ENCODE peak calls at places on chromosomes 7 and 10, in nine cellular contexts. O is dorsolateral prefrontal cortex, Y is heart left ventricle, K is AG09309, A is IMR-90, Q is lower lobe of right lung, X is Calu3, E is WTC11, F is fibroblast of lung. N is an unnamed sample.

GRCh38 chr10:103145860-103146466 is 47.1 kb downstream of the NT5C2 start:
- DNase-seq in K (peak), X (peak), Y (peak), Q (no peak), E (no peak), A (peak), F (peak), O (no peak), N (peak)

GRCh38 chr7:103343758-103344452 is 662 bp downstream of the DNAJC2 start:
- DNase-seq in K (no peak), O (no peak), X (peak), Y (peak), Q (peak), A (peak), F (peak), E (peak), N (peak)

GRCh38 chr10:88538038-88538437 is 45.1 kb downstream of the RNLS start:
- DNase-seq in K (peak), Y (no peak), E (no peak), A (peak), O (no peak), F (peak), Q (no peak), X (no peak), N (peak)

GRCh38 chr7:116554911-116555310 is 30.1 kb downstream of the CAV1 start:
- DNase-seq in E (no peak), A (no peak), F (no peak), K (no peak), Q (no peak), X (no peak), Y (no peak), O (no peak), N (no peak)

GRCh38 chr7:157805716-157806115 is 468.9 kb downstream of the DNAJB6 start:
- DNase-seq in F (no peak), K (no peak), X (no peak), Q (peak), O (no peak), E (no peak), Y (no peak), A (no peak), N (no peak)

GRCh38 chr10:63267414-63268138 is 134.4 kb downstream of the NRBF2 start:
- DNase-seq in A (peak), F (peak), X (peak), O (no peak), Y (no peak), K (peak), Q (no peak), E (no peak), N (peak)

GRCh38 chr7:157022681-157023588 is 12.5 kb upstream of the MNX1 start:
- DNase-seq in E (no peak), F (no peak), Q (peak), X (no peak), K (no peak), A (no peak), O (no peak), Y (no peak), N (no peak)

GRCh38 chr10:91412688-91413087 is 2.5 kb downstream of the HECTD2 start:
- DNase-seq in K (no peak), X (no peak), O (no peak), Q (no peak), Y (no peak), F (peak), E (no peak), A (no peak), N (no peak)

GRCh38 chr10:60611291-60611747 is 167.0 kb upstream of the CDK1 start:
- DNase-seq in F (peak), A (peak), Y (no peak), O (no peak), K (peak), Q (no peak), X (peak), E (no peak), N (peak)

GRCh38 chr7:121395494-121395960 is 581 bp downstream of the FAM3C start:
- DNase-seq in Q (no peak), A (peak), E (peak), K (no peak), X (peak), Y (no peak), F (peak), O (peak), N (peak)

GRCh38 chr7:130823060-130823459 is 89.1 kb upstream of the KLF14 start:
- DNase-seq in O (no peak), X (no peak), K (no peak), F (peak), Q (no peak), A (no peak), Y (no peak), E (no peak), N (no peak)

GRCh38 chr7:33832326-33832725 is 73.0 kb upstream of the BMPER start:
- DNase-seq in A (no peak), X (no peak), K (no peak), Q (no peak), F (no peak), E (no peak), O (no peak), Y (no peak), N (no peak)

GRCh38 chr10:7819126-7819470 is 793 bp downstream of the TAF3 start:
- DNase-seq in Y (peak), F (peak), O (peak), E (peak), A (peak), Q (peak), X (peak), K (no peak), N (peak)

GRCh38 chr10:1360581-1361164 is 304.5 kb downstream of the WDR37 start:
- DNase-seq in E (peak), O (no peak), Q (no peak), F (peak), A (no peak), K (no peak), X (no peak), Y (no peak), N (no peak)

GRCh38 chr7:89023146-89023545 is 227.6 kb upstream of the TEX47 start:
- DNase-seq in O (no peak), F (peak), Q (no peak), E (no peak), X (no peak), K (no peak), Y (no peak), A (no peak), N (no peak)

GRCh38 chr7:141975806-141976523 is 2.4 kb upstream of the TAS2R38 start:
- DNase-seq in Y (peak), O (peak), E (peak), F (peak), Q (peak), K (no peak), X (peak), A (no peak), N (peak)

GRCh38 chr10:46028584-46029570 is 1.5 kb downstream of the NCOA4 start:
- DNase-seq in F (peak), Y (no peak), E (no peak), Q (no peak), X (peak), O (no peak), A (peak), K (no peak), N (peak)

GRCh38 chr10:13894412-13895093 is 307.8 kb downstream of the PRPF18 start:
- DNase-seq in X (no peak), Y (no peak), O (no peak), E (no peak), A (peak), F (peak), Q (no peak), K (no peak), N (peak)

GRCh38 chr10:104322416-104322782 is 15.9 kb downstream of the ITPRIP start:
- DNase-seq in K (no peak), Y (peak), F (no peak), A (no peak), E (no peak), Q (peak), X (no peak), O (no peak), N (no peak)

GRCh38 chr7:10507032-10507431 is 466.6 kb upstream of the PHF14 start:
- DNase-seq in E (no peak), A (no peak), O (no peak), Q (no peak), X (no peak), K (no peak), Y (no peak), F (no peak), N (no peak)

GRCh38 chr10:112311481-112311880 is 28.3 kb downstream of the TECTB start:
- DNase-seq in O (no peak), F (no peak), K (no peak), Q (no peak), E (no peak), A (no peak), Y (no peak), X (no peak), N (no peak)
- TF ChIP-seq CTCF in O (no peak), F (no peak), K (no peak), Q (no peak), E (no peak), A (no peak), Y (no peak), X (no peak), N (no peak)

DNA sequence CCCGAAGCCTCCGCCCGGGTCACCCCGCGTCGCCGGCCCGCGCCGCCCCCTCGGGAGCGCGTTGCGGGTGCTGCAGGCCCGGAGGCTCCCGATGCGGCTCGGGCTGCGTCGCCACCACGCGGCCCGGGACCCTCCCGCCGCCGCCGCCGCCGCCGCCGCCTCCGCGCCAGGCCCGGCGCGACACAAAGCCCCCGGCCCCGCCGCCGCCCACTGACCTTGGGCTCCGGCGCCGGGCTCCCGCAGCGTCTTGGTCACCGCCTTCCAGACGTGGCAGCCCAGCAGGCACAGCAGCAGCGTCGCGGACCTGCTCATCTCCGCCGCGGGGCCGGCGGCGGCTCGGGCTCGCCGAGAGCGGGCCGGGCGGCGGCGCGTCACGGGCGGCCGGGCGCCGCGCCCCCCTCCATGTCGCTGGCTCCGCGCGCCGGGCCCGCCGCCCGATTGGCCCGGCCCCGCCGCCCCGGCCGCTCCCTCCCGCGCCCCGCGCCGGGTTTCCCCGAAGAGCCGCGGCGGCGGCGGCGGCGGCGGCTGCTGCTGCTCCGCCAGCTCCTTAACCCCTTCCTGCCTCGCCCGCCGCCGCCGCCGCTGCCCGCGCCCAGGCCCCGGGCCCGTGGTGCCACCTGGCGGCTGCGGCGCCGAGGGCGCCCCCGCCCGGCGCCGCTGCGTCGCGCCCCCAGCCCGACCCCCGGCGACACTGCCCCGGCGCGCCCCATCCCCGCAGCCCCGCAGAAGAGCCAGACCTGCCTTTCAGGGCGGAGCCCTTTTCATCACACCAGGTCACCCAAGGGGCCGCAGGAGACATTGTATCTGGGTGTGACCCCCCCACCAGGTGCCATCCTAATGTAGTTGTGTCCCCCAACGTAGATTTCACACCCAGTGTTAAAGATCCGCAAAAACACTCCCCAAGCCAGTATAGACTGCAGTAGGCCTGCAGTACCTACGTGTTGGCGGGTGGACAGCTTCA is at the start of gene FAM171A1:
- DNase-seq in X (peak), Q (peak), K (no peak), Y (peak), E (peak), A (peak), O (peak), F (peak), N (peak)
- TF ChIP-seq CTCF in X (no peak), Q (no peak), K (no peak), Y (peak), E (peak), A (peak), O (no peak), F (no peak), N (no peak)

GRCh38 chr10:124639646-124640045 is 104.5 kb downstream of the FAM53B start:
- DNase-seq in E (no peak), A (no peak), Y (no peak), K (no peak), X (no peak), F (no peak), Q (no peak), O (no peak), N (no peak)

GRCh38 chr10:124639206-124639605 is 105.0 kb downstream of the FAM53B start:
- DNase-seq in A (no peak), K (no peak), X (no peak), Q (no peak), Y (no peak), E (no peak), F (no peak), O (no peak), N (no peak)

GRCh38 chr10:124637746-124638145 is 106.4 kb downstream of the FAM53B start:
- DNase-seq in X (no peak), E (no peak), A (no peak), Q (no peak), K (no peak), Y (no peak), F (no peak), O (no peak), N (no peak)

GRCh38 chr10:124637091-124637700 is 107.0 kb downstream of the FAM53B start:
- DNase-seq in A (no peak), O (no peak), E (no peak), X (no peak), Y (no peak), F (no peak), K (no peak), Q (no peak), N (no peak)

GRCh38 chr10:124636271-124636993 is 107.7 kb downstream of the FAM53B start:
- DNase-seq in Y (no peak), F (no peak), E (peak), O (no peak), A (no peak), Q (no peak), K (no peak), X (no peak), N (no peak)
- TF ChIP-seq CTCF in Y (no peak), F (no peak), E (no peak), O (no peak), A (no peak), Q (no peak), K (no peak), X (no peak), N (no peak)

DNA sequence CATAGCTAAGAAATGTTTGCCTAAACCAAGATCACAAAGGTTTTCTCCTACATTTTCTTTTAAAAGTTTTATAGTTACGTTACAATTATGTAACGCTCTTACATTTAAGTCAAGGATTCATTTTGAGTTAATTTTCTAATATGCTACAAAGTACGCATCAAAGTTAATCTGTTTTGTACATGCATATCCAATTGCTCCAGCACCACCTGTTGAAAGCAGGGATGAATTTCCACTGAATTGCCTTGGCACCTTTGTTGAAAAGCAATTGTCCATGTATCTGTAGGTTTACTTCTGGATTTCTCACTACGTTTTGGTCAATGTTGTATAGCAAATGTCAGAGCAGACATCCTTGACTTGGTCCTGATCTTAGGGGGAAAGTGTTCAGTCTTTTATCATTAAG is 59.6 kb downstream of the NEUROG3 start:
- DNase-seq in F (no peak), O (no peak), Y (no peak), A (no peak), X (no peak), K (no peak), E (no peak), Q (no peak), N (no peak)
- TF ChIP-seq CTCF in F (no peak), O (no peak), Y (no peak), A (no peak), X (no peak), K (no peak), E (no peak), Q (no peak), N (no peak)

GRCh38 chr10:69145329-69145728 is 21.4 kb downstream of the VPS26A start:
- DNase-seq in O (no peak), F (no peak), E (no peak), X (no peak), Q (no peak), Y (no peak), K (no peak), A (no peak), N (no peak)

GRCh38 chr10:69145864-69146263 is 21.9 kb downstream of the VPS26A start:
- DNase-seq in X (no peak), K (no peak), A (no peak), F (no peak), Y (no peak), Q (no peak), E (no peak), O (no peak), N (no peak)

GRCh38 chr10:69139961-69140360 is 16.0 kb downstream of the VPS26A start:
- DNase-seq in O (no peak), F (no peak), X (no peak), Q (no peak), K (no peak), E (no peak), A (no peak), Y (no peak), N (no peak)

GRCh38 chr10:69142983-69143382 is 19.0 kb downstream of the VPS26A start:
- DNase-seq in O (no peak), A (no peak), Q (no peak), E (no peak), X (no peak), F (no peak), K (no peak), Y (no peak), N (no peak)

DNA sequence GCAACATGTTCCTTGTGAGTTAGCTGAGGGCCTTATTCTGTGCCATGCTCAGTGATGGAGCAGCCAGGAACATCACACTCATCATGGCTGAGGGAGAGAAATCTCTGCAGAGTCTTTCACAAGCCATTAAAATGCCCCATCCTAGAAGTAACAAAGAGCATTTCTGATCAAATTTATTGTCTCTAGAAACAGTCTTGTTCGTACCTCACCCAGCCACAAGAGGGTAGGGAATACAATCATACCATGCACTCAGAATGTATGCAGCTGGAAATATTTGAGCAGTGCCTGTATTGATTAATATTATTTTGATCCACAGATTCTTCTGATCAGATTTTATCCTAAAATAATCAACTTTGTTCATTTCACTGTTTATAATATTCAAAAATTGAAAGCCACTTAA is 17.3 kb downstream of the VPS26A start:
- DNase-seq in O (no peak), F (no peak), X (no peak), E (no peak), Y (no peak), A (no peak), K (no peak), Q (no peak), N (no peak)
- TF ChIP-seq CTCF in O (no peak), F (no peak), X (no peak), E (no peak), Y (no peak), A (no peak), K (no peak), Q (no peak), N (peak)

GRCh38 chr7:44764665-44765578 is 16.3 kb downstream of the ZMIZ2 start:
- DNase-seq in E (no peak), K (no peak), O (peak), Y (no peak), A (no peak), X (no peak), Q (no peak), F (no peak), N (no peak)
- TF ChIP-seq CTCF in E (no peak), K (no peak), O (peak), Y (no peak), A (peak), X (no peak), Q (no peak), F (no peak), N (peak)

DNA sequence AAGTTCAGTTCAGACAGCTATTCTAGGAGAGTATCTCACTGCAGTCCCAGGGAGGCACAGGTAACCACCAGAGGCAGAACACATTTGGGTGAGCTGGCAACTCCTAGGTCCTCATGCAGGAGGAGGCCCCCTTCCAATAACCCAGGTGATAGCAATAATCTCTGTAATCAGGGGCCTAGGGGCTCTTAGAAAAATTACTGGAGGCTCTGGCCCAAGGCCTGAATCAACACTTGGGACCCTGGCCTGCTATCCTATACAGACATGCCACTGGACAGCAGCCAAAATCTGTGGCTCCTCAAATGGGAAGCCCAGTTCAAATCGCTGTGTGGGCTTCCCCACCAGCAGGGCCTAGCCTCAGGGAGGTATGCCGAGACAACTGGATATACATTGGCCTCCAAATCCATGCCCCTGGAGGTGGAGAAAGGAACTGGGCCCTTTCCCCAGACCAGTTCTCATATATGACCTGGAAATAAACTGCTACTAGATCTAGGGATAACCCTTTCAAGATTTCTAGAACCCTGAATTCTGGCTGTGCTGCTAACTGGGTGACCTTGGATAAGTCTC is 1.6 kb downstream of the AVPI1 start:
- DNase-seq in O (no peak), Q (no peak), E (peak), X (peak), A (peak), Y (no peak), F (peak), K (no peak), N (peak)
- TF ChIP-seq CTCF in O (no peak), Q (peak), E (no peak), X (no peak), A (peak), Y (no peak), F (peak), K (peak), N (peak)

DNA sequence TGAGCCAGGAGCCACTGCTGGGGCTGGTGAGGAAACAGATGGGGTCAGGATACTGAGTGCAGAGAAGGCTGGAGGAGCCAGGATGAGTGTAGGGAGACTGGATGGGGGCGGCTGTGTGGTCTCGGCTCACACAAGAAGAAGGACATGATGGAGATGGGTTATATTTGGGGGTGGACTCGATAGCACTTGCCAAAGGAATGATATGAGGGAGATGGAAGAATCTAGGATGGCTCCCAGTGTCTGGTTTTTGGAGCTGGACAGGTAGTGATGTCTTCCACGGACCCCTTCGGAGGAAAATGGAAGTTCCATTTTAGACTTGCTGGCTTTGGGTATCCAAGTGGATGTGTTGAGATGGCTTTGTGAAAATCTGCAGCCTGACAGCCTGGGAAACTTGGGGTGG is 83.9 kb downstream of the CDH23 start:
- DNase-seq in F (no peak), Q (no peak), X (no peak), Y (no peak), A (no peak), O (no peak), E (no peak), K (no peak), N (no peak)
- TF ChIP-seq CTCF in F (no peak), Q (no peak), X (no peak), Y (no peak), A (no peak), O (no peak), E (no peak), K (no peak), N (no peak)